ENCODE peak calls at places on chromosomes 12 and 14, in four cellular contexts. T is K562, L is GM12878, P is HepG2. I is an unnamed sample.

GRCh38 chr12:21354641-21355040 is 18.1 kb upstream of the IAPP start:
- DNase-seq in P (no peak), T (peak; percentile 11), L (no peak), I (no peak)

GRCh38 chr14:51828017-51828797 is 32.2 kb upstream of the GNG2 start:
- DNase-seq in L (peak; percentile 74), P (no peak), T (no peak), I (no peak)

GRCh38 chr14:104891664-104892500 is 26.8 kb downstream of the CEP170B start:
- DNase-seq in P (no peak), L (no peak), T (no peak), I (no peak)

GRCh38 chr12:7450667-7451066 is 6.7 kb upstream of the CD163L1 start:
- DNase-seq in T (no peak), L (no peak), P (peak; percentile 46), I (no peak)

GRCh38 chr14:93240678-93241000 is 33.6 kb downstream of the UBR7 start:
- DNase-seq in P (no peak), L (no peak), T (no peak), I (no peak)

GRCh38 chr12:18224745-18225144 is 36.6 kb upstream of the PIK3C2G start:
- DNase-seq in L (no peak), P (peak; percentile 21), T (no peak), I (peak; percentile 17)

GRCh38 chr12:93573552-93574223 is 1.2 kb downstream of the SOCS2 start:
- DNase-seq in P (no peak), T (peak; percentile 62), L (no peak), I (no peak)

GRCh38 chr12:53070901-53071492 is 8.2 kb downstream of the SPRYD3 start:
- DNase-seq in T (no peak), L (no peak), P (no peak), I (no peak)

GRCh38 chr12:31558521-31558920 is 32.4 kb downstream of the DENND5B start:
- DNase-seq in L (no peak), P (no peak), T (no peak), I (no peak)

GRCh38 chr12:25065035-25065434 is 116.1 kb upstream of the BCAT1 start:
- DNase-seq in T (no peak), P (no peak), L (no peak), I (no peak)
- TF ChIP-seq FOXM1 in T (no peak), P (no peak), L (no peak), I (no peak)

GRCh38 chr12:124422570-124423523 is 128.0 kb downstream of the RFLNA start:
- DNase-seq in T (peak; percentile 90), L (no peak), P (peak; percentile 58), I (no peak)

GRCh38 chr12:124422142-124422569 is 127.3 kb downstream of the RFLNA start:
- DNase-seq in L (no peak), T (peak; percentile 54), P (no peak), I (no peak)

GRCh38 chr12:124419292-124420040 is 124.6 kb downstream of the RFLNA start:
- DNase-seq in P (no peak), L (no peak), T (no peak), I (no peak)

GRCh38 chr12:124420041-124420765 is 125.3 kb downstream of the RFLNA start:
- DNase-seq in L (no peak), P (no peak), T (no peak), I (no peak)

GRCh38 chr12:124420972-124421674 is 126.2 kb downstream of the RFLNA start:
- DNase-seq in T (no peak), L (no peak), P (no peak), I (no peak)
- TF ChIP-seq FOXK2 in T (no peak), L (no peak), P (no peak), I (no peak)

DNA sequence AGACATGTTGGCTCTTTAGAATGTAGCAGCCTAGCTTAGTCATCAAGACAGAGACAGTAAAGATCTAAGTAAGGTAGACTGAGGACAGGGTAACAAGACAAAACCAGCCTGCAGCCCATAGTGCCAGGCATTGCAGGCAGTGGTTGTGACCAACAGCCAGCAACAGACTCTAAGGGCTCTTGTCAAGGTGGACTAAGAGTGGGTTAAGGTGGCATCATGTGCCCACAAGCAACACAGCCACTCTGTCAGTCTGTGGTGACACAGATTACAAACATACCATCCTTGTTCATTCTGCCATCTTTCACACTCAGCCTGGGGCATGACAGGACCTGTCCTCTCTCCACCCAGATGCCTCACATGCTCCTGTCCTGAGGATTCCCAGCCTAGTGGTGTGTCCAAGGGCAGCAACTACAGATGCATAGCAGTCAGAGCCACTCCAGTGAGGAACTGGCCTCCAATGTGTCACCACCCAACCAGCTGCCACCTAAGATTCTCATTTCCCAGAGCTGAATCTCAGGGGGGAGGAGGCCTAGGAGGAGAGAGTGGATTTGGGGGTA is 28.3 kb downstream of the VDR start:
- DNase-seq in P (no peak), L (no peak), T (no peak), I (no peak)
- TF ChIP-seq FOXM1 in P (no peak), L (no peak), T (no peak), I (no peak)

GRCh38 chr12:82530394-82530793 is 156.3 kb upstream of the TMTC2 start:
- DNase-seq in L (no peak), P (no peak), T (no peak), I (no peak)

GRCh38 chr12:82525616-82526015 is 161.1 kb upstream of the TMTC2 start:
- DNase-seq in P (no peak), L (no peak), T (no peak), I (no peak)

GRCh38 chr12:82529954-82530353 is 156.8 kb upstream of the TMTC2 start:
- DNase-seq in T (no peak), P (no peak), L (no peak), I (no peak)

GRCh38 chr12:82527165-82527780 is 159.4 kb upstream of the TMTC2 start:
- DNase-seq in P (peak; percentile 46), L (no peak), T (peak; percentile 52), I (peak; percentile 40)

DNA sequence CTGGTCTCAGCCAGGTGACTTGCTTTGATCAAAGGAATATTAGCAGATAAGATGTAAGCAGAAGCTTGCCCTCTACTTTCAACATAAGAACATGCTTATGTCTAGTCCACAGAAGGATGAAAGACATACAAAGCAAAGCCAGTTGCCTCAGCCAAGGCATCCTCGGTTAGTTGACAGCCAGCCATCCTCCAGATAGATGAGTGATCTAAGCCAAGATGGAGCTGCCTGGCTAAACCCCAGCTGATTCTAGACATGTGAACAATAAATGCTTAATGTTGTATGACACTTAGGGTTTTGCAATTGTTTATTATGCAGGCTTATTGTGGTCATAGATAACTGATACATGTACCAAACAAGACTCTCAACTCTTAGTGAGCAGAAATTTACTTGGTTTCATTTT is 157.6 kb upstream of the TMTC2 start:
- DNase-seq in P (no peak), T (no peak), L (no peak), I (no peak)
- TF ChIP-seq FOXK2 in P (no peak), T (no peak), L (no peak), I (no peak)

GRCh38 chr12:1779783-1780182 is 40.6 kb upstream of the LRTM2 start:
- DNase-seq in T (no peak), P (no peak), L (no peak), I (no peak)
- TF ChIP-seq FOXM1 in T (no peak), P (no peak), L (no peak), I (no peak)

DNA sequence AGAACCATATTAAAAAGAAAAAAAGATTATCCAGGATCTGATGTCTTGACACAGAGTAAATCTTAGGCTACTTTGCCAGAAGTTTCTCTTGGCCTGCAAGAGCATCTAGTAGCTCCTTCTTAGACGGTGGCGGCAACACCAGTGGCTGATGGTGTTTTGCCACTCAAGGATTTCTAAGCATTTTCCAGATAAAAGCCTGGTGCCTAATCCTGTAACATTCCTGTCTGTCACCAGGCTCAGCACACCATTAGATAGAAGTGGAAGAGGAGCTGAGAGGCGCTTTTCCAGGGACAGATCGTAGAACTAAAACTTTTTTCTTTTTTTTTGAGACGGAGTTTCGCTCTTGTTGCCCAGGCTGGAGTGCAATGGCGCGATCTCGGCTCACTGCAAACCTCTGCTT is 14.0 kb downstream of the WNT5B start:
- DNase-seq in L (no peak), T (no peak), P (no peak), I (no peak)
- TF ChIP-seq FOXK2 in L (no peak), T (no peak), P (no peak), I (no peak)

GRCh38 chr14:61609143-61609851 is 86.0 kb upstream of the HIF1A start:
- DNase-seq in L (no peak), T (no peak), P (peak; percentile 63), I (no peak)
- TF ChIP-seq FOXM1 in L (no peak), T (no peak), P (no peak), I (no peak)

GRCh38 chr12:95117178-95117599 is 43.8 kb upstream of the NR2C1 start:
- DNase-seq in L (peak; percentile 38), P (peak; percentile 70), T (peak; percentile 84), I (peak; percentile 46)
- TF ChIP-seq FOXK2 in L (no peak), P (no peak), T (no peak), I (no peak)

GRCh38 chr14:32010561-32011188 is 66.4 kb upstream of the ARHGAP5 start:
- DNase-seq in P (peak; percentile 92), L (no peak), T (peak; percentile 49), I (no peak)
- TF ChIP-seq FOXM1 in P (no peak), L (no peak), T (no peak), I (no peak)